ENCODE peak calls at places on chromosome 12, in nine cellular contexts. One of them, this sample, is unnamed. For H3K36me3, the result is how much of the 10 kb centered on the place peaks cover.

GRCh38 chr12:113259499-113259953 is 38.3 kb downstream of the TPCN1 start:
- DNase-seq in colonic mucosa: peak
- DNase-seq in GM23248: peak
- DNase-seq in IMR-90: no peak
- DNase-seq in pancreas: peak
- DNase-seq in OCI-LY7: no peak
- DNase-seq in adrenal gland: peak
- DNase-seq in left lung: peak
- DNase-seq in effector memory CD4-positive, alpha-beta T cell: no peak
- DNase-seq in this sample: no peak

GRCh38 chr12:7373226-7373625 is 69.4 kb downstream of the ACSM4 start:
- DNase-seq in colonic mucosa: no peak
- DNase-seq in GM23248: peak
- DNase-seq in IMR-90: no peak
- DNase-seq in pancreas: no peak
- DNase-seq in OCI-LY7: no peak
- DNase-seq in adrenal gland: no peak
- DNase-seq in left lung: no peak
- DNase-seq in effector memory CD4-positive, alpha-beta T cell: no peak
- DNase-seq in this sample: no peak

GRCh38 chr12:48671231-48671856 is 10.7 kb downstream of the KANSL2 start:
- DNase-seq in colonic mucosa: no peak
- DNase-seq in GM23248: peak
- DNase-seq in IMR-90: peak
- DNase-seq in pancreas: no peak
- DNase-seq in OCI-LY7: no peak
- DNase-seq in adrenal gland: no peak
- DNase-seq in left lung: no peak
- DNase-seq in effector memory CD4-positive, alpha-beta T cell: no peak
- DNase-seq in this sample: no peak

GRCh38 chr12:95678684-95679083 is 111.9 kb downstream of the NTN4 start:
- DNase-seq in colonic mucosa: no peak
- DNase-seq in GM23248: no peak
- DNase-seq in IMR-90: no peak
- DNase-seq in pancreas: no peak
- DNase-seq in OCI-LY7: no peak
- DNase-seq in adrenal gland: no peak
- DNase-seq in left lung: no peak
- DNase-seq in effector memory CD4-positive, alpha-beta T cell: no peak
- DNase-seq in this sample: no peak

GRCh38 chr12:116482859-116483258 is 76.3 kb upstream of the MAP1LC3B2 start:
- DNase-seq in colonic mucosa: no peak
- DNase-seq in GM23248: no peak
- DNase-seq in IMR-90: no peak
- DNase-seq in pancreas: no peak
- DNase-seq in OCI-LY7: no peak
- DNase-seq in adrenal gland: no peak
- DNase-seq in left lung: no peak
- DNase-seq in effector memory CD4-positive, alpha-beta T cell: no peak
- DNase-seq in this sample: no peak

GRCh38 chr12:34393086-34393820 is 371.0 kb downstream of the ALG10 start:
- DNase-seq in colonic mucosa: no peak
- DNase-seq in GM23248: no peak
- DNase-seq in IMR-90: no peak
- DNase-seq in pancreas: peak
- DNase-seq in OCI-LY7: no peak
- DNase-seq in adrenal gland: peak
- DNase-seq in left lung: peak
- DNase-seq in effector memory CD4-positive, alpha-beta T cell: no peak
- DNase-seq in this sample: no peak

GRCh38 chr12:18158774-18159557 is 69.0 kb upstream of the RERGL start:
- DNase-seq in colonic mucosa: peak
- DNase-seq in GM23248: peak
- DNase-seq in IMR-90: peak
- DNase-seq in pancreas: no peak
- DNase-seq in OCI-LY7: peak
- DNase-seq in adrenal gland: peak
- DNase-seq in left lung: no peak
- DNase-seq in effector memory CD4-positive, alpha-beta T cell: no peak
- DNase-seq in this sample: no peak

GRCh38 chr12:83527700-83528281 is 841.1 kb downstream of the TMTC2 start:
- DNase-seq in colonic mucosa: no peak
- DNase-seq in GM23248: no peak
- DNase-seq in IMR-90: no peak
- DNase-seq in pancreas: no peak
- DNase-seq in OCI-LY7: no peak
- DNase-seq in adrenal gland: no peak
- DNase-seq in left lung: no peak
- DNase-seq in effector memory CD4-positive, alpha-beta T cell: no peak
- DNase-seq in this sample: no peak

GRCh38 chr12:61566183-61566582 is 694.0 kb upstream of the USP15 start:
- DNase-seq in colonic mucosa: no peak
- DNase-seq in GM23248: no peak
- DNase-seq in IMR-90: no peak
- DNase-seq in pancreas: no peak
- DNase-seq in OCI-LY7: no peak
- DNase-seq in adrenal gland: no peak
- DNase-seq in left lung: no peak
- DNase-seq in effector memory CD4-positive, alpha-beta T cell: no peak
- DNase-seq in this sample: no peak

DNA sequence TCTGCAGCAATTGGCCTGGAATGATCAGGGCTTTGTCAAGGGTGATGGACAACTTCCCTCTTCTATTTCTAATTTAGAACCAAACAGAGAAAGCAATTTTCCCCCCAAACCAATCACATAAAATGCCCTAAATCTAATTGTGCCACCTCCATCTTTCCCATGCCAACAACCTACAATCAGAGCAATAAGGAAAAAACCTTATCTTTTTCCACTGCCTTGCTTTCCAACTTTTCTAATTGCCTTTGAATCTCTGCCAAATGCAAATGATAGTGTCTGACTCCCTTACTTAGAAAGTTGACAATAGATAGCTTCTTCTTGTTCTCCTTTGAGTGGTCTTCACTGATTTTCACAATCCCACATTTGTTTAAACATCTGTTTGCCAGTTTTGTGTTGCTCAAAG is 696.6 kb upstream of the USP15 start:
- DNase-seq in colonic mucosa: peak
- DNase-seq in GM23248: no peak
- DNase-seq in IMR-90: no peak
- DNase-seq in pancreas: no peak
- DNase-seq in OCI-LY7: no peak
- DNase-seq in adrenal gland: no peak
- DNase-seq in left lung: no peak
- DNase-seq in effector memory CD4-positive, alpha-beta T cell: no peak
- DNase-seq in this sample: no peak
- H3K36me3 ChIP-seq in colonic mucosa: under half
- H3K36me3 ChIP-seq in GM23248: under half
- H3K36me3 ChIP-seq in IMR-90: under half
- H3K36me3 ChIP-seq in pancreas: under half
- H3K36me3 ChIP-seq in OCI-LY7: under half
- H3K36me3 ChIP-seq in adrenal gland: under half
- H3K36me3 ChIP-seq in left lung: under half
- H3K36me3 ChIP-seq in effector memory CD4-positive, alpha-beta T cell: under half
- H3K36me3 ChIP-seq in this sample: under half

GRCh38 chr12:52926596-52927241 is 21.8 kb upstream of the KRT8 start:
- DNase-seq in colonic mucosa: no peak
- DNase-seq in GM23248: peak
- DNase-seq in IMR-90: no peak
- DNase-seq in pancreas: no peak
- DNase-seq in OCI-LY7: no peak
- DNase-seq in adrenal gland: no peak
- DNase-seq in left lung: no peak
- DNase-seq in effector memory CD4-positive, alpha-beta T cell: no peak
- DNase-seq in this sample: no peak

GRCh38 chr12:52924764-52925716 is 20.2 kb upstream of the KRT8 start:
- DNase-seq in colonic mucosa: peak
- DNase-seq in GM23248: peak
- DNase-seq in IMR-90: peak
- DNase-seq in pancreas: no peak
- DNase-seq in OCI-LY7: no peak
- DNase-seq in adrenal gland: peak
- DNase-seq in left lung: no peak
- DNase-seq in effector memory CD4-positive, alpha-beta T cell: no peak
- DNase-seq in this sample: no peak

GRCh38 chr12:52929538-52929937 is 19.4 kb upstream of the KRT18 start:
- DNase-seq in colonic mucosa: no peak
- DNase-seq in GM23248: no peak
- DNase-seq in IMR-90: no peak
- DNase-seq in pancreas: no peak
- DNase-seq in OCI-LY7: no peak
- DNase-seq in adrenal gland: no peak
- DNase-seq in left lung: no peak
- DNase-seq in effector memory CD4-positive, alpha-beta T cell: no peak
- DNase-seq in this sample: no peak

GRCh38 chr12:52927964-52928363 is 21.0 kb upstream of the KRT18 start:
- DNase-seq in colonic mucosa: no peak
- DNase-seq in GM23248: no peak
- DNase-seq in IMR-90: no peak
- DNase-seq in pancreas: no peak
- DNase-seq in OCI-LY7: no peak
- DNase-seq in adrenal gland: no peak
- DNase-seq in left lung: no peak
- DNase-seq in effector memory CD4-positive, alpha-beta T cell: no peak
- DNase-seq in this sample: no peak

DNA sequence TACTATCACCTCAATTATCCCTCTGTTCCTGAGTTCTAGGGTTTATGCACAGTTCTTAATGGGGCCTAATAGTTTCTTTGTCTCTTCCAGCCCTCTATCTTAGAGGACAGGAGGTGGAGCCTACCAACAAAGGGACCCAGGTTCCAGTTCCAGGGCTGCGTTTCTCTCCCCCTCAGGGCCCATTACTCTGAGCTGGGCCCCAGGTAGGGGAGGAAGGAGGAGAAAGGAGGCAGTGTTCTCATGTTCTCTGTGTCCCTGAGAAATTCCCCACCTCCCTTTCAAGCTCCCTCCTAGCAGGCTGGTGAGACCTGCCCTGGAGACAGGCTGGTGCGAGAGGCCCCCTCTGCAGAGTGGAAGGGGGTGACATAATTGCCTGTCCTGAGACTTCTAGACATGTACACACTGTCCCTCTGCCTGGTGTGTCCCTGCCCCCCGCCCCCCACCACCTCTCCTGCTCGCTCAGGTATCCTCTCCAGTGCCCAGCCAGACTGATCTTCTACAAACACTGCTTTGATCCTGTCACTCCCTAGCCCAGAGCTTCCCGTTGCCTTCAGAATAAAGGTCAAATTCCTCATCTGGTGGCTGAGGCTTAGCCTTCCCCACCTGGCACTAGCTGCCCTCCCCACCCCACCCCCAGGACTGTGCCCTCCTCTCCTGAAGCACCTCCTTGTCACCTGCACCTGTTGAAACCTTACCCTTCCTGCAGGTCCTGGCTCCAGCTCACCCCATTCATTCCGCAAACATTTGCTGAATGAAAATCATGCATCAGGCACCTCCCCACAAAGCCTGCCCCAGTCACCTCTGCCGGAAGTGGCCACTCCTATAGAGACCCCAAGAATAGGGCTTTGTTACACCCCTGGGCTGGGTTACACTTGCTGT is 21.1 kb upstream of the KRT8 start:
- DNase-seq in colonic mucosa: peak
- DNase-seq in GM23248: peak
- DNase-seq in IMR-90: no peak
- DNase-seq in pancreas: peak
- DNase-seq in OCI-LY7: no peak
- DNase-seq in adrenal gland: no peak
- DNase-seq in left lung: peak
- DNase-seq in effector memory CD4-positive, alpha-beta T cell: no peak
- DNase-seq in this sample: no peak
- H3K27ac ChIP-seq in colonic mucosa: peak
- H3K27ac ChIP-seq in GM23248: peak
- H3K27ac ChIP-seq in IMR-90: peak
- H3K27ac ChIP-seq in pancreas: peak
- H3K27ac ChIP-seq in OCI-LY7: no peak
- H3K27ac ChIP-seq in adrenal gland: peak
- H3K27ac ChIP-seq in left lung: peak
- H3K27ac ChIP-seq in effector memory CD4-positive, alpha-beta T cell: no peak
- H3K27ac ChIP-seq in this sample: no peak

DNA sequence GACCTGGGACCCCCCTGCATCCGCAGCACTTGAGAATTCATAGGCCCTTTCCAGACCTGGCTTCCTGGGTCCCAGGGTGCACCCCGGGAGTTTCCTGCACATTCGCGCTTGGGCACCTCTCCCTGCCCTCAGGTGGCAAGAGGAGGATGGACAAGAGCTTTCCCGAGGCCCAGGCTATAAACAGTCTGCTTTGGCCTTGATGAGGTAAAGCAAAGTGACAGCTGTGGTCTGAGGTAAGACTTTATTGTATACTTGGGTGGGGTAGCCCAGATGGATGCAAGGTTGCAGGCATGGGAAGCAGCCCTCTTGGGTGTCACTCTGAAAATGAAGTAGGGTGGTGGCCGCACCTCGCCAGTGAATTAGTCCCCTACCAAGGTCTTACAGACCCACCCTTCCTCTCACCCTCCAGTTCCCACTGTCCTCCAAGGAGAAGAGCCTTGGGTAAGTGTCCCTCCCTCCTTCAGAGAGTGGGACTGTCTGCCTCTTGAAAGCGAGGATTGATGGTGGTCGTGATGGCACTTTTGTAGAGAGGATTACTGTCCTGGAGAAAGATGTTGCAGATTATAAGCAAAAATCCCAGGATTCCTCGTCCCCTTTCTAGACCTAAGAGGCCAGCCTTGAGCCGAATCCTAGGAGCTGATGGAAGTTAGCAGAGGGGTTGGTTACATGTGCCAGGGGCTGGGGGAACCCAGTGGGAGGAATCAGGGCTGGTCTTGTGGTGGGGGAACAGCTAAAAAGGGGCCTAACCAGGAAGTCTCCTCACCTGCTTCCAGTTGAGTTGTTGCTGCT is 10.6 kb upstream of the CSAD start:
- DNase-seq in colonic mucosa: no peak
- DNase-seq in GM23248: no peak
- DNase-seq in IMR-90: no peak
- DNase-seq in pancreas: no peak
- DNase-seq in OCI-LY7: no peak
- DNase-seq in adrenal gland: no peak
- DNase-seq in left lung: no peak
- DNase-seq in effector memory CD4-positive, alpha-beta T cell: no peak
- DNase-seq in this sample: no peak
- H3K36me3 ChIP-seq in colonic mucosa: under half
- H3K36me3 ChIP-seq in GM23248: under half
- H3K36me3 ChIP-seq in IMR-90: under half
- H3K36me3 ChIP-seq in pancreas: under half
- H3K36me3 ChIP-seq in OCI-LY7: half or more
- H3K36me3 ChIP-seq in adrenal gland: under half
- H3K36me3 ChIP-seq in left lung: under half
- H3K36me3 ChIP-seq in effector memory CD4-positive, alpha-beta T cell: half or more
- H3K36me3 ChIP-seq in this sample: half or more

DNA sequence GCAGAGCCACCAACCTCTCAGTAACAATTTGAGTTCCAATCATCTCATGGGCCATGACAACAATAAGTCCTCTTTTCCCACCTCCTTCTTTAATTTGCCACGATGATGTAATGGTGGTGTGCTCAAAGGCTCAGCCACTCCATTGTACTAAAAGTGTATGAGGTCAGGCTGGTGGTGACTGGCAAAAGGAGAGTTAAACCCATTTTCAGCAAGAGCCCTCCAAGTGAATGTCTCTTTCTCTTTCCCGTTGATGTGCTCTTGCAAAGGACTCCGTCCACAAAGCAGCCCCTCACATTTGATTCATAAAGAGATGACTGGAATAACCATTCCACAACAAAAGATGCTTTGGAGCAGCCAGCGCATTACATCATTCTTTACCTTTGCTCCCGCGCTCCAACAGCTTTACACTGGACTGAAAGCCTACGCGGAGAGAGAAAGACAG is 41.6 kb downstream of the DUSP16 start:
- DNase-seq in colonic mucosa: no peak
- DNase-seq in GM23248: no peak
- DNase-seq in IMR-90: no peak
- DNase-seq in pancreas: no peak
- DNase-seq in OCI-LY7: no peak
- DNase-seq in adrenal gland: no peak
- DNase-seq in left lung: no peak
- DNase-seq in effector memory CD4-positive, alpha-beta T cell: no peak
- DNase-seq in this sample: no peak
- H3K27ac ChIP-seq in colonic mucosa: no peak
- H3K27ac ChIP-seq in GM23248: no peak
- H3K27ac ChIP-seq in IMR-90: no peak
- H3K27ac ChIP-seq in pancreas: no peak
- H3K27ac ChIP-seq in OCI-LY7: no peak
- H3K27ac ChIP-seq in adrenal gland: peak
- H3K27ac ChIP-seq in left lung: no peak
- H3K27ac ChIP-seq in effector memory CD4-positive, alpha-beta T cell: no peak
- H3K27ac ChIP-seq in this sample: no peak

This sample was measured in CD4-positive, CD25-positive, alpha-beta regulatory T cell.